ENCODE peak calls at places on chromosomes 16 and 17, in eight cellular contexts. S is HCT116, E is prostate gland, K is HL-60, G is breast epithelium, P is K562, D is GM12891, Y is stomach. L is an unnamed sample.

GRCh38 chr17:21019976-21020575 is 22.7 kb downstream of the USP22 start:
- DNase-seq in S (no peak), E (no peak), K (no peak), G (no peak), P (no peak), D (no peak), Y (peak), L (peak)

GRCh38 chr16:46737621-46738214 is 10.4 kb downstream of the MYLK3 start:
- DNase-seq in S (no peak), E (no peak), K (no peak), G (no peak), P (no peak), D (no peak), Y (no peak), L (no peak)

GRCh38 chr17:79413591-79413990 is 197.3 kb downstream of the RBFOX3 start:
- DNase-seq in S (no peak), E (peak), K (no peak), G (peak), P (no peak), D (no peak), Y (no peak), L (no peak)

GRCh38 chr17:59830007-59830630 is 62.6 kb downstream of the TUBD1 start:
- DNase-seq in S (no peak), E (no peak), K (no peak), G (no peak), P (no peak), D (no peak), Y (no peak), L (no peak)

GRCh38 chr17:13525876-13526275 is 75.9 kb downstream of the HS3ST3A1 start:
- DNase-seq in S (no peak), E (no peak), K (no peak), G (no peak), P (no peak), D (no peak), Y (no peak), L (no peak)

GRCh38 chr16:67565470-67566100 is 3.3 kb downstream of the CTCF start:
- DNase-seq in S (no peak), E (no peak), K (no peak), G (no peak), P (no peak), D (no peak), Y (no peak), L (no peak)

GRCh38 chr16:68717684-68718083 is 19.4 kb upstream of the CDH1 start:
- DNase-seq in S (no peak), E (no peak), K (no peak), G (no peak), P (no peak), D (no peak), Y (no peak), L (no peak)

GRCh38 chr17:46264456-46265198 is 30.3 kb upstream of the LRRC37A start:
- DNase-seq in S (no peak), E (no peak), K (no peak), G (no peak), P (peak), D (no peak), Y (no peak), L (peak)

GRCh38 chr17:9905078-9905415 is at the start of gene RCVRN:
- DNase-seq in S (no peak), E (no peak), K (no peak), G (no peak), P (no peak), D (no peak), Y (no peak), L (no peak)

GRCh38 chr17:45930420-45930951 is 36.1 kb downstream of the MAPT start:
- DNase-seq in S (no peak), E (no peak), K (no peak), G (no peak), P (peak), D (no peak), Y (no peak), L (no peak)

GRCh38 chr17:55437165-55437605 is 15.6 kb upstream of the MMD start:
- DNase-seq in S (no peak), E (no peak), K (no peak), G (no peak), P (no peak), D (no peak), Y (no peak), L (no peak)

GRCh38 chr16:84879569-84880487 is 60.0 kb downstream of the CRISPLD2 start:
- DNase-seq in S (peak), E (no peak), K (no peak), G (no peak), P (peak), D (no peak), Y (peak), L (no peak)

GRCh38 chr16:89924298-89924924 is 1.3 kb downstream of the TUBB3 start:
- DNase-seq in S (no peak), E (no peak), K (no peak), G (no peak), P (peak), D (no peak), Y (no peak), L (peak)

GRCh38 chr16:71626858-71627213 is 852 bp downstream of the MARVELD3 start:
- DNase-seq in S (peak), E (peak), K (no peak), G (no peak), P (peak), D (peak), Y (peak), L (peak)

GRCh38 chr16:54957403-54957802 is 26.7 kb downstream of the IRX5 start:
- DNase-seq in S (peak), E (no peak), K (peak), G (no peak), P (peak), D (no peak), Y (peak), L (peak)

GRCh38 chr17:36901506-36901905 is 35.8 kb upstream of the LHX1 start:
- DNase-seq in S (no peak), E (no peak), K (no peak), G (no peak), P (no peak), D (no peak), Y (no peak), L (peak)

GRCh38 chr16:57235128-57236092 is 9.6 kb upstream of the ARL2BP start:
- DNase-seq in S (no peak), E (no peak), K (no peak), G (no peak), P (peak), D (no peak), Y (no peak), L (no peak)

GRCh38 chr17:73639322-73639721 is 4.9 kb downstream of the SDK2 start:
- DNase-seq in S (no peak), E (no peak), K (no peak), G (no peak), P (no peak), D (no peak), Y (peak), L (no peak)

GRCh38 chr17:6608321-6608720 is 32.2 kb downstream of the KIAA0753 start:
- DNase-seq in S (peak), E (no peak), K (no peak), G (no peak), P (no peak), D (no peak), Y (no peak), L (no peak)

DNA sequence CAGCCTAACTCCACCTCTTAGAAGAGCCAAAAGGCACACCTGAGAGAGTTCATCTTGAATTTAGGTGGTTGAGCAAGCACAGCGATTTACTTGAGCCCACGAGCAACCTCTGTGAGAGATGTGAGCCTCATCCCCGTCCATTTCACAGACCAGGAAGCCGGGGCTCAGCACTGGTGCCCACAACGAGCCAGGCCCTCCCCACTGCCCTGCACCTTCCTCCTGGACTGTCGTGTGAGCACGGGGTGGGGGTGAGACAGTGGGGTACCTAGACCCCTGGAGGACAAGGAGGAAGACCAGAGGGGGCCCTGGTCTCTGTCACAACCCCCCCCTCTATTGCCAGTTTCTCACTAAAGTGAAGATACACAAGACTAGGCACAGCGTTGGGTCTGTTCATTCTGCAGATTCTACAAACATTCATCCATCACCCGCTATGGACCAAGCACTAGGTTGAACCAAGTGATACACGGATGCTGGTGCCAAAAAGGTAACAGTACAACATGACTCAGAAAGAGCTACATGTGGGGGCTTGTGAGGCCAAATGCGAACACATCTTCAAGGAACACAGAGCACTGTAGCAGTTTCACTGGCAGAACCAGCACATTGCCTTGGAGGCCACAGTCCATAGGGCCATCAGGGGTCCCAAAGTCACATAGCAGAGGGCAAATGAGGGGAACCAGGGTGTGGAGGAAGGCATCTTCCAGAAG is 231.9 kb downstream of the PARN start:
- DNase-seq in S (no peak), E (no peak), K (no peak), G (no peak), P (no peak), D (no peak), Y (no peak), L (no peak)
- TF ChIP-seq POLR2AphosphoS5 in S (no peak), E (no peak), K (no peak), G (no peak), P (no peak), D (no peak), Y (no peak), L (no peak)

DNA sequence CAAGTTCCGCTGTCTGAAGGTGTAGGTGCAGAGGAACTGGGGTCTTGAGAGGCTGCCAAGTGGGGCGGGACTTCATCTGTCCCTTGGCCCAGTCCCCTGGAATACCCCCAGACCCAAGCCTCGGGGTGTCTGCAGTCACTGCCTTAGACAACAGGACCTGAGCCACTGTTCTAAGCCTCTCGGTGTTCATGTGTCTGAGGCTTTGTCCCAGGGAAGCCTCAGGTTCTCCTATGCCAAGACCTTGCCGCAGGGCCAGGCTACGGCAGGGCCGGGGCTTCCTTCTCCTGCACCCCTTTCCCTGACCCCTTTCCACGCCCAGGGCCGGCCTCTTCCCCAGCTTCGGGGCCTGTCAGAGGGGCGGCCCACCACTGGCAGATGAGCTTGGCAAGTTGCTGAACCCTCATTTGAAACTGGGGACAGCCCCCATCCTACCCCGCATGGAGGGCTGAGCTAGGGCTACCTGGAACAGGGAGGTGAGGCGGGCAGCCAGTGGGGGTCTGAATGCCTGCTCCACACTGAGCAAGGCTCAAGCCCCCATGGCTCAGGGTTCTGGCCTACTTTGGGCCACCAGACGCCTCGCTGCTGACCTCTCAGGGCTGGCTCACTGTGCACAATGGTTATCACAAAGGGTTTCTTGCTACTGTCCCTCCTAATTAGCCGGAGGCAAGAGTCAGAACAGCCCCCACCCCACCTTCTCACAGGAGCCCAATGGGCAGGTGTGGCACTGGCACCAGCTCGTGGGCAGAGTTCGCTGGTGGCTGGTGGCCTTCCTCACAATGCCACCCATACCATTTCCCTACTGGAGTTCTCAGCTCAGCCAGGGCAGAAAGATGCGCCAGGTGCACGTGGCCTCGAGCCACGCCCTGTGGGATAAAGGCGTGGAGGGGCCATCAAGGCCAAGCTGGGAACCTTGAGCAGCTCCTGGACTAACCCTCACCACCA is 7.1 kb downstream of the LITAFD start:
- DNase-seq in S (no peak), E (no peak), K (no peak), G (no peak), P (no peak), D (no peak), Y (no peak), L (no peak)
- TF ChIP-seq POLR2AphosphoS5 in S (no peak), E (no peak), K (no peak), G (no peak), P (no peak), D (no peak), Y (no peak), L (no peak)

DNA sequence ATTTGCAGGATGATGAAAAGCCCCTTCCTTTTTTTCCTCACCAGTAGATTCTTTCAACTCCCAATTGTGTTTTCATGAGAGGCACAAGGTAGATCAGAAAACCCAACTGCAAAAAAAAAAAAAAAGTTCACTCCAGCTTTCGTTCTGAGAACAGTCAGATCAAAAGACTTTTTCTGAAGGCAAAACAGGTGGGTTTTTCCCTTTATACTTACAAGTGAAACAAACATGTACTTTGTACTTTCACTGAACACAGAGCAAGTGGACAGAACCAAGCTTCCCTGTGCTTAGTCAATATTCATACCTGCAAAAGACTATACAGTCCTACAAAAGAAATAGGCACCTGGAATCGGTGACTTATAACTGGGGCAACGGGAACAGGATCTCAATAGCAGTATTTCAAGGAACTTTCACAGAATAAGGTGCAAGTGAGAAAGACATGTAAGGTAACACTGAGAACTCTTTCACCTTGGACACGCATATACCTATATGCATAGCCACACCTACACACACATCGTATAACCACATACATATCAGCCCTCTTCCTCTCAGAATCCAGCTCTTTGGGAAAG is 54.1 kb downstream of the TOX3 start:
- DNase-seq in S (no peak), E (no peak), K (no peak), G (no peak), P (no peak), D (no peak), Y (no peak), L (no peak)
- TF ChIP-seq POLR2AphosphoS5 in S (no peak), E (no peak), K (no peak), G (no peak), P (no peak), D (no peak), Y (no peak), L (no peak)

GRCh38 chr17:66002807-66003206 is 189.1 kb downstream of the CEP112 start:
- DNase-seq in S (no peak), E (no peak), K (no peak), G (no peak), P (no peak), D (no peak), Y (no peak), L (no peak)

GRCh38 chr17:65998675-65999074 is 193.3 kb downstream of the CEP112 start:
- DNase-seq in S (no peak), E (no peak), K (no peak), G (no peak), P (no peak), D (no peak), Y (no peak), L (no peak)

GRCh38 chr17:66006654-66007053 is 185.3 kb downstream of the CEP112 start:
- DNase-seq in S (no peak), E (no peak), K (no peak), G (no peak), P (no peak), D (no peak), Y (no peak), L (no peak)

GRCh38 chr17:66000216-66000615 is 191.7 kb downstream of the CEP112 start:
- DNase-seq in S (no peak), E (no peak), K (no peak), G (no peak), P (no peak), D (no peak), Y (no peak), L (no peak)

DNA sequence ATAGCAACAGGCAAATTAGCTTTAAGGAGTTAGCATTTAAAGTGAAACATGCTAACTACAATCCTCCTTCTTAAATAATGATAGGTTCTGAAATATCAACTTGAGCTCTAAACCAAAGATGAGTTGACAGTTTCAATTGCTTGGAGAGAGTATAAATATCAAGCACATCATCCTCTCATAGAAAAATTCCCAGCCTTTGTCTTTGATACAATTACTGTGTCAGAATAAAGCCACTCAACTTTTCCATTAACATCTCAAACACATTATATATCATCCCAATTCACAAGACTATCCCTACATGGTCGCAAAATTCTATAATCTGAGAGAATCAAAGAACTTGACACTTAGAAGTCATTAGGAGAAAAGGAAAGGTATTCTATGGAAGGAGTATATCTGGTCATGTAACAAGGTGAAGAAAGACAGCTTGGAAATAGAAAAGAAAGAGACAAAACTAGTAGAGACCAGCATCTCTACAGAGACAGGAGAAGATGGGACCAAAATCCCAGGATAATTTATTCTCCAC is 189.8 kb downstream of the CEP112 start:
- DNase-seq in S (no peak), E (no peak), K (no peak), G (no peak), P (no peak), D (no peak), Y (no peak), L (no peak)
- TF ChIP-seq POLR2AphosphoS5 in S (no peak), E (no peak), K (no peak), G (no peak), P (no peak), D (no peak), Y (no peak), L (no peak)

GRCh38 chr17:81069084-81069645 is 34.2 kb downstream of the BAIAP2 start:
- DNase-seq in S (no peak), E (no peak), K (no peak), G (no peak), P (no peak), D (no peak), Y (peak), L (no peak)
- TF ChIP-seq POLR2AphosphoS5 in S (no peak), E (peak), K (no peak), G (no peak), P (no peak), D (no peak), Y (no peak), L (no peak)

GRCh38 chr17:957856-958421 is 21.6 kb downstream of the NXN start:
- DNase-seq in S (no peak), E (no peak), K (no peak), G (no peak), P (no peak), D (no peak), Y (no peak), L (no peak)
- TF ChIP-seq POLR2AphosphoS5 in S (no peak), E (no peak), K (no peak), G (no peak), P (no peak), D (no peak), Y (no peak), L (no peak)

DNA sequence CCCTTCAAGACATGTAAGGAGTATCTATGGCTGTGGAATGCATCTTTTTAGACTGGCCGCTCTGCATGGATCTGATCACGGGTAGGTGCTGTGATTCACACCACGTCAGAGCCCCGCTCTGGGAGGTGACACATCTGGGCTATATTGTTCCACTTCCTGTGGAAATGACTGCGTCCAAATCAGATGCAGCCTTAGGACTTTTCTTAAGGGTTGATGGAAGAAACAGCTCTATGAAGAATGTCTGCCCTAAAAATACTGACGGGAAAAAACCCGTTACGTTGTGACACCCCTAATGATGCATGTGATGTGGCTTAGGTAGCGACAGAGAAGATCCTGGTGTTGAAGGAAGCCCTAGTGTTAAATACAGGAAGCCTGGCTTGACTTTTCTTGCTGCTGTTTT is 12.2 kb downstream of the BANP start:
- DNase-seq in S (no peak), E (no peak), K (no peak), G (no peak), P (no peak), D (no peak), Y (no peak), L (no peak)
- TF ChIP-seq POLR2AphosphoS5 in S (no peak), E (no peak), K (no peak), G (no peak), P (no peak), D (no peak), Y (peak), L (no peak)

GRCh38 chr17:3656755-3657587 is 11.4 kb downstream of the TAX1BP3 start:
- DNase-seq in S (no peak), E (no peak), K (no peak), G (no peak), P (no peak), D (no peak), Y (no peak), L (no peak)
- TF ChIP-seq POLR2AphosphoS5 in S (no peak), E (no peak), K (no peak), G (no peak), P (no peak), D (no peak), Y (no peak), L (no peak)

L was measured in GM23338.